ENCODE peak calls at places on chromosome 10, in four cellular contexts. One of them, this sample, is unnamed.
A peak's percentile ranks its signal among the peaks of the same experiment; 100 is the strongest.

GRCh38 chr10:114388275-114388674 is 16.0 kb downstream of the AFAP1L2 start:
- DNase-seq in K562: no peak
- DNase-seq in HepG2: no peak
- DNase-seq in GM12878: peak; percentile 66
- DNase-seq in this sample: no peak

GRCh38 chr10:4982764-4983226 is 19.6 kb downstream of the AKR1C1 start:
- DNase-seq in K562: no peak
- DNase-seq in HepG2: peak; percentile 20
- DNase-seq in GM12878: no peak
- DNase-seq in this sample: no peak

GRCh38 chr10:33795529-33795928 is 461.1 kb upstream of the NRP1 start:
- DNase-seq in K562: no peak
- DNase-seq in HepG2: no peak
- DNase-seq in GM12878: no peak
- DNase-seq in this sample: no peak

GRCh38 chr10:124756156-124756555 is 12.0 kb upstream of the FAM53B start:
- DNase-seq in K562: no peak
- DNase-seq in HepG2: no peak
- DNase-seq in GM12878: no peak
- DNase-seq in this sample: no peak

GRCh38 chr10:102629661-102630614 is 14.3 kb upstream of the TRIM8 start:
- DNase-seq in K562: no peak
- DNase-seq in HepG2: peak; percentile 60
- DNase-seq in GM12878: no peak
- DNase-seq in this sample: no peak

GRCh38 chr10:21313691-21314090 is 211.8 kb downstream of the SKIDA1 start:
- DNase-seq in K562: no peak
- DNase-seq in HepG2: no peak
- DNase-seq in GM12878: no peak
- DNase-seq in this sample: no peak

GRCh38 chr10:35881320-35881719 is 239.2 kb upstream of the FZD8 start:
- DNase-seq in K562: no peak
- DNase-seq in HepG2: no peak
- DNase-seq in GM12878: no peak
- DNase-seq in this sample: no peak

GRCh38 chr10:129101232-129101980 is 365.6 kb upstream of the MGMT start:
- DNase-seq in K562: no peak
- DNase-seq in HepG2: no peak
- DNase-seq in GM12878: no peak
- DNase-seq in this sample: no peak

GRCh38 chr10:93438796-93439253 is 43.3 kb downstream of the MYOF start:
- DNase-seq in K562: no peak
- DNase-seq in HepG2: no peak
- DNase-seq in GM12878: no peak
- DNase-seq in this sample: peak; percentile 74

GRCh38 chr10:72171175-72171630 is 44.6 kb upstream of the ANAPC16 start:
- DNase-seq in K562: peak; percentile 31
- DNase-seq in HepG2: peak; percentile 17
- DNase-seq in GM12878: no peak
- DNase-seq in this sample: no peak

GRCh38 chr10:13340068-13340467 is 8.0 kb downstream of the SEPHS1 start:
- DNase-seq in K562: no peak
- DNase-seq in HepG2: no peak
- DNase-seq in GM12878: no peak
- DNase-seq in this sample: no peak

GRCh38 chr10:21003240-21003822 is 106.2 kb upstream of the NEBL start:
- DNase-seq in K562: no peak
- DNase-seq in HepG2: no peak
- DNase-seq in GM12878: no peak
- DNase-seq in this sample: no peak

GRCh38 chr10:120402358-120402757 is 54.7 kb upstream of the PLPP4 start:
- DNase-seq in K562: no peak
- DNase-seq in HepG2: no peak
- DNase-seq in GM12878: no peak
- DNase-seq in this sample: no peak

GRCh38 chr10:44696496-44696895 is 214.6 kb upstream of the TMEM72 start:
- DNase-seq in K562: no peak
- DNase-seq in HepG2: no peak
- DNase-seq in GM12878: no peak
- DNase-seq in this sample: no peak

GRCh38 chr10:119396008-119396708 is 146.4 kb downstream of the RGS10 start:
- DNase-seq in K562: no peak
- DNase-seq in HepG2: no peak
- DNase-seq in GM12878: no peak
- DNase-seq in this sample: no peak

GRCh38 chr10:119394657-119395286 is 147.7 kb downstream of the RGS10 start:
- DNase-seq in K562: no peak
- DNase-seq in HepG2: no peak
- DNase-seq in GM12878: no peak
- DNase-seq in this sample: no peak

GRCh38 chr10:119393845-119394244 is 148.7 kb downstream of the RGS10 start:
- DNase-seq in K562: no peak
- DNase-seq in HepG2: no peak
- DNase-seq in GM12878: no peak
- DNase-seq in this sample: no peak

GRCh38 chr10:119396709-119397071 is 145.8 kb downstream of the RGS10 start:
- DNase-seq in K562: no peak
- DNase-seq in HepG2: no peak
- DNase-seq in GM12878: no peak
- DNase-seq in this sample: no peak

GRCh38 chr10:119395287-119396007 is 147.1 kb downstream of the RGS10 start:
- DNase-seq in K562: no peak
- DNase-seq in HepG2: no peak
- DNase-seq in GM12878: no peak
- DNase-seq in this sample: no peak
- TF ChIP-seq SP1 in K562: no peak
- TF ChIP-seq SP1 in HepG2: no peak
- TF ChIP-seq SP1 in GM12878: no peak
- TF ChIP-seq SP1 in this sample: no peak

GRCh38 chr10:53052765-53053164 is 280.2 kb upstream of the MBL2 start:
- DNase-seq in K562: no peak
- DNase-seq in HepG2: no peak
- DNase-seq in GM12878: no peak
- DNase-seq in this sample: no peak
- TF ChIP-seq BHLHE40 in K562: no peak
- TF ChIP-seq BHLHE40 in HepG2: no peak
- TF ChIP-seq BHLHE40 in GM12878: no peak
- TF ChIP-seq BHLHE40 in this sample: no peak

GRCh38 chr10:121900443-121901174 is 27.2 kb downstream of the ATE1 start:
- DNase-seq in K562: peak; percentile 37
- DNase-seq in HepG2: peak; percentile 62
- DNase-seq in GM12878: no peak
- DNase-seq in this sample: peak; percentile 67
- TF ChIP-seq SP1 in K562: no peak
- TF ChIP-seq SP1 in HepG2: no peak
- TF ChIP-seq SP1 in GM12878: no peak
- TF ChIP-seq SP1 in this sample: no peak

DNA sequence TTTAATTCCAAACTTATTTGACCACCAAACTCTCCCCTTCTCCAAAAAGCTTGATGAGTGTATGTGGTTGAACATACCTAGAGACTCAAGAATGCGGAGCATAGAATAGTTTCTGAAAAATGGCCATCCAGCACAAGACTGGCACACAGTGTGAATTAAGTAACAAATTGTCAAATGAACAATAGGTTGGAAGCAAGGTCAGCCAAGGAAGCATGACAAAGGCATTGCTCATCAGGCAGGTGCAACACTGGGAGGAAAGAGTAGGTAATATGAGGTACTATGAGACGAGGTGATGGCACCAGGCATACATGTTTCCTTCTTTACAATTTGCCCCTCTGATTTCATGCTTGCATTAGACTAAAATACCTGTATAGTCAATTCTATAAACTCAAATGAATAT is 73.7 kb downstream of the DKK1 start:
- DNase-seq in K562: no peak
- DNase-seq in HepG2: no peak
- DNase-seq in GM12878: no peak
- DNase-seq in this sample: no peak
- TF ChIP-seq BHLHE40 in K562: no peak
- TF ChIP-seq BHLHE40 in HepG2: no peak
- TF ChIP-seq BHLHE40 in GM12878: no peak
- TF ChIP-seq BHLHE40 in this sample: no peak